ENCODE peak calls at places on chromosome X, in eight cellular contexts. E is breast epithelium; Y is left lung; X is T-helper 2 cell; O is activated naive CD4-positive, alpha-beta T cell; L is iPS-NIHi11; H is stimulated activated CD4-positive, alpha-beta T cell treated with anti-CD3 and anti-CD28 coated beads, Interleukin-15, amount 100 ng/mL, for 1 hour; K is nucleus accumbens. A is an unnamed sample.

GRCh38 chrX:2710041-2710471 is 19.0 kb downstream of the CD99 start:
- DNase-seq in Y (no peak), O (no peak), E (no peak), X (no peak), L (no peak), K (no peak), H (no peak), A (no peak)

GRCh38 chrX:21725498-21725897 is 32.4 kb downstream of the SMPX start:
- DNase-seq in H (no peak), K (no peak), X (no peak), Y (no peak), O (no peak), L (peak), E (no peak), A (no peak)

GRCh38 chrX:13938053-13938765 is 91.5 kb downstream of the GEMIN8 start:
- DNase-seq in L (peak), E (no peak), Y (no peak), O (no peak), H (no peak), K (no peak), X (no peak), A (no peak)

GRCh38 chrX:10620121-10620699 is at the start of gene MID1:
- DNase-seq in X (no peak), H (no peak), E (peak), O (no peak), L (peak), Y (peak), K (no peak), A (no peak)

GRCh38 chrX:111100191-111100590 is 4.2 kb downstream of the PAK3 start:
- DNase-seq in Y (no peak), K (no peak), E (no peak), X (no peak), O (no peak), H (no peak), L (peak), A (no peak)

GRCh38 chrX:84187501-84188319 is at the start of gene RPS6KA6:
- DNase-seq in H (no peak), Y (peak), K (no peak), X (no peak), L (peak), O (no peak), E (peak), A (no peak)

GRCh38 chrX:19272452-19272851 is 71.3 kb upstream of the PDHA1 start:
- DNase-seq in X (no peak), E (no peak), L (no peak), K (no peak), O (no peak), H (no peak), Y (no peak), A (no peak)

GRCh38 chrX:3960952-3961351 is 247.5 kb upstream of the PRKX start:
- DNase-seq in O (no peak), H (no peak), L (no peak), X (no peak), K (no peak), Y (no peak), E (no peak), A (no peak)

GRCh38 chrX:44580466-44580865 is 37.8 kb upstream of the FUNDC1 start:
- DNase-seq in Y (no peak), K (no peak), X (no peak), H (no peak), O (no peak), E (no peak), L (no peak), A (no peak)

GRCh38 chrX:106484233-106484632 is 127.5 kb upstream of the RADX start:
- DNase-seq in H (no peak), K (no peak), E (no peak), L (no peak), Y (no peak), X (no peak), O (no peak), A (no peak)

GRCh38 chrX:115584715-115585114 is 23.7 kb downstream of the PLS3 start:
- DNase-seq in E (no peak), O (no peak), H (no peak), Y (no peak), L (no peak), X (no peak), K (no peak), A (no peak)

GRCh38 chrX:49308604-49309269 is 5.3 kb downstream of the GAGE10 start:
- DNase-seq in L (no peak), K (no peak), X (no peak), Y (no peak), E (no peak), H (no peak), O (no peak), A (no peak)